ENCODE peak calls at places on chromosome 7, in seven cellular contexts. One of them, this sample, is unnamed.
A peak's percentile ranks its signal among the peaks of the same experiment; 100 is the strongest.

GRCh38 chr7:26506196-26506595 is 214.5 kb downstream of the SNX10 start:
- DNase-seq in cardiac muscle cell: no peak
- DNase-seq in GM13976: no peak
- DNase-seq in prostate gland: no peak
- DNase-seq in lower lobe of right lung: no peak
- DNase-seq in right lobe of liver: no peak
- DNase-seq in GM12865: no peak
- DNase-seq in this sample: no peak

GRCh38 chr7:12572941-12573340 is 2.4 kb downstream of the SCIN start:
- DNase-seq in lower lobe of right lung: no peak
- DNase-seq in GM13976: no peak
- DNase-seq in cardiac muscle cell: no peak
- DNase-seq in prostate gland: no peak
- DNase-seq in right lobe of liver: no peak
- DNase-seq in GM12865: no peak
- DNase-seq in this sample: no peak

GRCh38 chr7:35714862-35715261 is 19.9 kb upstream of the HERPUD2 start:
- DNase-seq in lower lobe of right lung: no peak
- DNase-seq in GM13976: no peak
- DNase-seq in GM12865: peak; percentile 51
- DNase-seq in cardiac muscle cell: no peak
- DNase-seq in prostate gland: peak; percentile 32
- DNase-seq in right lobe of liver: no peak
- DNase-seq in this sample: no peak

GRCh38 chr7:30241767-30242166 is 42.6 kb upstream of the ZNRF2 start:
- DNase-seq in right lobe of liver: no peak
- DNase-seq in lower lobe of right lung: no peak
- DNase-seq in prostate gland: no peak
- DNase-seq in GM12865: peak; percentile 15
- DNase-seq in GM13976: no peak
- DNase-seq in cardiac muscle cell: no peak
- DNase-seq in this sample: no peak

GRCh38 chr7:120353171-120353570 is 80.2 kb downstream of the KCND2 start:
- DNase-seq in prostate gland: no peak
- DNase-seq in GM12865: no peak
- DNase-seq in lower lobe of right lung: no peak
- DNase-seq in right lobe of liver: no peak
- DNase-seq in cardiac muscle cell: no peak
- DNase-seq in GM13976: no peak
- DNase-seq in this sample: no peak

GRCh38 chr7:30932562-30932961 is 20.9 kb downstream of the AQP1 start:
- DNase-seq in prostate gland: no peak
- DNase-seq in GM12865: no peak
- DNase-seq in right lobe of liver: peak; percentile 45
- DNase-seq in cardiac muscle cell: no peak
- DNase-seq in lower lobe of right lung: peak; percentile 33
- DNase-seq in GM13976: peak; percentile 11
- DNase-seq in this sample: peak; percentile 37

GRCh38 chr7:99146979-99147378 is 3.1 kb upstream of the SMURF1 start:
- DNase-seq in GM13976: no peak
- DNase-seq in lower lobe of right lung: no peak
- DNase-seq in cardiac muscle cell: no peak
- DNase-seq in GM12865: no peak
- DNase-seq in prostate gland: no peak
- DNase-seq in right lobe of liver: no peak
- DNase-seq in this sample: no peak

GRCh38 chr7:94779070-94779469 is 123.1 kb upstream of the SGCE start:
- DNase-seq in GM13976: no peak
- DNase-seq in GM12865: no peak
- DNase-seq in prostate gland: no peak
- DNase-seq in right lobe of liver: no peak
- DNase-seq in cardiac muscle cell: no peak
- DNase-seq in lower lobe of right lung: no peak
- DNase-seq in this sample: no peak

GRCh38 chr7:91194841-91195240 is 69.4 kb upstream of the FZD1 start:
- DNase-seq in GM12865: no peak
- DNase-seq in prostate gland: no peak
- DNase-seq in lower lobe of right lung: no peak
- DNase-seq in GM13976: no peak
- DNase-seq in right lobe of liver: no peak
- DNase-seq in cardiac muscle cell: no peak
- DNase-seq in this sample: no peak

GRCh38 chr7:28787116-28787515 is 171.0 kb downstream of the TRIL start:
- DNase-seq in lower lobe of right lung: no peak
- DNase-seq in GM12865: peak; percentile 20
- DNase-seq in right lobe of liver: no peak
- DNase-seq in GM13976: no peak
- DNase-seq in prostate gland: no peak
- DNase-seq in cardiac muscle cell: no peak
- DNase-seq in this sample: no peak

GRCh38 chr7:96397936-96398596 is 76.2 kb upstream of the SLC25A13 start:
- DNase-seq in lower lobe of right lung: no peak
- DNase-seq in cardiac muscle cell: peak; percentile 20
- DNase-seq in prostate gland: no peak
- DNase-seq in right lobe of liver: no peak
- DNase-seq in GM12865: no peak
- DNase-seq in GM13976: no peak
- DNase-seq in this sample: no peak

GRCh38 chr7:121558288-121558687 is 162.2 kb upstream of the FAM3C start:
- DNase-seq in right lobe of liver: no peak
- DNase-seq in GM12865: no peak
- DNase-seq in GM13976: no peak
- DNase-seq in prostate gland: no peak
- DNase-seq in cardiac muscle cell: peak; percentile 31
- DNase-seq in lower lobe of right lung: no peak
- DNase-seq in this sample: no peak

GRCh38 chr7:17532861-17533404 is 234.5 kb downstream of the AHR start:
- DNase-seq in cardiac muscle cell: no peak
- DNase-seq in prostate gland: peak; percentile 36
- DNase-seq in GM12865: no peak
- DNase-seq in lower lobe of right lung: no peak
- DNase-seq in right lobe of liver: no peak
- DNase-seq in GM13976: no peak
- DNase-seq in this sample: no peak

GRCh38 chr7:24573008-24573553 is at the start of gene PALS2:
- DNase-seq in lower lobe of right lung: peak; percentile 75
- DNase-seq in GM12865: peak; percentile 88
- DNase-seq in right lobe of liver: peak; percentile 81
- DNase-seq in cardiac muscle cell: peak; percentile 85
- DNase-seq in prostate gland: peak; percentile 63
- DNase-seq in GM13976: peak; percentile 91
- DNase-seq in this sample: peak; percentile 87

GRCh38 chr7:26153246-26153822 is 1.3 kb downstream of the NFE2L3 start:
- DNase-seq in GM13976: peak; percentile 30
- DNase-seq in cardiac muscle cell: no peak
- DNase-seq in prostate gland: no peak
- DNase-seq in lower lobe of right lung: no peak
- DNase-seq in right lobe of liver: no peak
- DNase-seq in GM12865: peak; percentile 25
- DNase-seq in this sample: peak; percentile 56

GRCh38 chr7:135768990-135769389 is 20.4 kb upstream of the FAM180A start:
- DNase-seq in GM12865: no peak
- DNase-seq in GM13976: no peak
- DNase-seq in right lobe of liver: no peak
- DNase-seq in prostate gland: no peak
- DNase-seq in lower lobe of right lung: no peak
- DNase-seq in cardiac muscle cell: no peak
- DNase-seq in this sample: no peak

GRCh38 chr7:82234457-82235049 is 209.0 kb downstream of the CACNA2D1 start:
- DNase-seq in right lobe of liver: no peak
- DNase-seq in GM12865: peak; percentile 43
- DNase-seq in cardiac muscle cell: peak; percentile 60
- DNase-seq in prostate gland: peak; percentile 10
- DNase-seq in lower lobe of right lung: no peak
- DNase-seq in GM13976: peak; percentile 12
- DNase-seq in this sample: no peak

GRCh38 chr7:86786376-86786775 is 142.7 kb downstream of the GRM3 start:
- DNase-seq in lower lobe of right lung: no peak
- DNase-seq in GM13976: no peak
- DNase-seq in cardiac muscle cell: no peak
- DNase-seq in GM12865: peak; percentile 5
- DNase-seq in right lobe of liver: no peak
- DNase-seq in prostate gland: no peak
- DNase-seq in this sample: no peak

GRCh38 chr7:104162081-104162480 is 45.7 kb downstream of the ORC5 start:
- DNase-seq in right lobe of liver: no peak
- DNase-seq in prostate gland: no peak
- DNase-seq in lower lobe of right lung: no peak
- DNase-seq in GM12865: no peak
- DNase-seq in GM13976: no peak
- DNase-seq in cardiac muscle cell: no peak
- DNase-seq in this sample: no peak

GRCh38 chr7:104161244-104161643 is 46.6 kb downstream of the ORC5 start:
- DNase-seq in cardiac muscle cell: no peak
- DNase-seq in GM12865: no peak
- DNase-seq in prostate gland: no peak
- DNase-seq in right lobe of liver: no peak
- DNase-seq in lower lobe of right lung: no peak
- DNase-seq in GM13976: no peak
- DNase-seq in this sample: no peak

GRCh38 chr7:104156842-104157277 is 51.0 kb downstream of the ORC5 start:
- DNase-seq in GM13976: no peak
- DNase-seq in cardiac muscle cell: peak; percentile 34
- DNase-seq in lower lobe of right lung: no peak
- DNase-seq in right lobe of liver: no peak
- DNase-seq in GM12865: peak; percentile 20
- DNase-seq in prostate gland: no peak
- DNase-seq in this sample: no peak

DNA sequence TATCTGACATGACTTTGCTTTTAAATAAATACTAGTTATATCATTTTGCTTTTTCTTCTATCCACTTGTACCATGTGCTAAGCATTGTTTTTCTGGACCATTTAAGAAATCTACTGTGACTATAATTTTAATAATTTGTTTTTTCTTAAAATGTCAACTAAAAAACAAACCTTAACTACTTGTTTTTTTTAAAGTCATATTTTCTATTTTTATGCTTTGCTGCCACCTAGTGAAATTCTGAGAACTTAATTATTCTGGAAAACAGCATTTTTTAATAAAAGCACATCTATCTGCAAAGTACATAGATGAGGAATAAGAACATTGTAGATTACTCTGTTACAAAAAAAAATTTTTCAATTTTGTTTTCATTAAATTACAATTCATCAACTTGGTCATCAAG is 47.4 kb downstream of the ORC5 start:
- DNase-seq in GM13976: no peak
- DNase-seq in lower lobe of right lung: no peak
- DNase-seq in right lobe of liver: no peak
- DNase-seq in prostate gland: no peak
- DNase-seq in cardiac muscle cell: peak; percentile 16
- DNase-seq in GM12865: no peak
- DNase-seq in this sample: no peak
- TF ChIP-seq CTCF in GM13976: no peak
- TF ChIP-seq CTCF in lower lobe of right lung: peak; percentile 35
- TF ChIP-seq CTCF in right lobe of liver: peak; percentile 40
- TF ChIP-seq CTCF in prostate gland: no peak
- TF ChIP-seq CTCF in cardiac muscle cell: peak; percentile 35
- TF ChIP-seq CTCF in GM12865: no peak
- TF ChIP-seq CTCF in this sample: no peak

DNA sequence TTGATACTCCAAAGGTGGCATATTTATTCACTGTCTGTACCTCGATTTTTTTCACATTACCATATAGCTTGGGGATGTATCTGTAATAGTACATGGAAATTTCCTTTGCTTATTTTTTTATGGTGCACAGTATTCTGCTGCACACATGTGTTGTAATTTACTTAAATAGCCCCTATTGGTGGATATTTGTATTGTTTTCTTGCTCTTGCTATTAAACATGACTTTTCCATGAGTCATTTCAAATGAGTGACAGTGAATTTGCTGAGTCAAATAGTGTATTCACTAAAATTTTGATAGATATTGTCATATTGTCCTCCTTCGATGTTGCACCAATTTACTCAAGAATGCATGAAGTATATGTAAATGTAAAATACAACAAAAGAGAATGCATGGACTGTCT is 122.7 kb upstream of the STEAP4 start:
- DNase-seq in GM12865: no peak
- DNase-seq in cardiac muscle cell: no peak
- DNase-seq in right lobe of liver: no peak
- DNase-seq in prostate gland: no peak
- DNase-seq in GM13976: no peak
- DNase-seq in lower lobe of right lung: no peak
- DNase-seq in this sample: no peak
- TF ChIP-seq CTCF in GM12865: no peak
- TF ChIP-seq CTCF in cardiac muscle cell: no peak
- TF ChIP-seq CTCF in right lobe of liver: no peak
- TF ChIP-seq CTCF in prostate gland: no peak
- TF ChIP-seq CTCF in GM13976: no peak
- TF ChIP-seq CTCF in lower lobe of right lung: no peak
- TF ChIP-seq CTCF in this sample: peak; percentile 12

GRCh38 chr7:103640031-103640779 is 194.2 kb upstream of the SLC26A5 start:
- DNase-seq in lower lobe of right lung: no peak
- DNase-seq in GM13976: no peak
- DNase-seq in GM12865: no peak
- DNase-seq in prostate gland: no peak
- DNase-seq in right lobe of liver: no peak
- DNase-seq in cardiac muscle cell: no peak
- DNase-seq in this sample: no peak

GRCh38 chr7:103636153-103636552 is 190.1 kb upstream of the SLC26A5 start:
- DNase-seq in GM13976: no peak
- DNase-seq in GM12865: no peak
- DNase-seq in prostate gland: no peak
- DNase-seq in lower lobe of right lung: no peak
- DNase-seq in cardiac muscle cell: no peak
- DNase-seq in right lobe of liver: no peak
- DNase-seq in this sample: no peak

GRCh38 chr7:103632972-103633371 is 187.0 kb upstream of the SLC26A5 start:
- DNase-seq in GM13976: no peak
- DNase-seq in prostate gland: no peak
- DNase-seq in cardiac muscle cell: no peak
- DNase-seq in GM12865: no peak
- DNase-seq in lower lobe of right lung: no peak
- DNase-seq in right lobe of liver: no peak
- DNase-seq in this sample: no peak

GRCh38 chr7:103637080-103637479 is 191.1 kb upstream of the SLC26A5 start:
- DNase-seq in right lobe of liver: no peak
- DNase-seq in GM12865: no peak
- DNase-seq in cardiac muscle cell: no peak
- DNase-seq in prostate gland: no peak
- DNase-seq in GM13976: no peak
- DNase-seq in lower lobe of right lung: no peak
- DNase-seq in this sample: no peak

DNA sequence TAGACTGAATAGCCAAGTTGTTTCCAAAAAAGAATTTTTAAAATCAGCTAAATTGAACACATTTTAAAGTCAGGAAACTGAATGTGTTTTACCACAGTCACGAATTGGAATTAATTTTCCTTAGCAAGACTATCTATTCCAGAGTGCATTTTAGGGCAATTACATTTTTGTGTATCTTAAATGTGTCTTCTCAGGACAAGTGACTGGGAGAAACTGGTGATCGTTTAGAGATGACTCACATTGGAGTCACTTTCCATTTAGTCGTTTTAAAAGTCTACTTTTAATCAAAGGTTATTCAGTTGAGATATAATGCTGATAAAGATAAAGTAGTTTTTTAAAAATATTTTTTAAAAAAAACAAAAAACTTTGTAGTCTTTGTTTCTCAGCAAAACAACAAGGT is 191.7 kb upstream of the SLC26A5 start:
- DNase-seq in lower lobe of right lung: no peak
- DNase-seq in GM12865: no peak
- DNase-seq in prostate gland: no peak
- DNase-seq in cardiac muscle cell: no peak
- DNase-seq in GM13976: no peak
- DNase-seq in right lobe of liver: no peak
- DNase-seq in this sample: no peak
- TF ChIP-seq CTCF in lower lobe of right lung: no peak
- TF ChIP-seq CTCF in GM12865: no peak
- TF ChIP-seq CTCF in prostate gland: no peak
- TF ChIP-seq CTCF in cardiac muscle cell: no peak
- TF ChIP-seq CTCF in GM13976: no peak
- TF ChIP-seq CTCF in right lobe of liver: no peak
- TF ChIP-seq CTCF in this sample: no peak

GRCh38 chr7:151631149-151631967 is 111.7 kb upstream of the RHEB start:
- DNase-seq in GM13976: no peak
- DNase-seq in right lobe of liver: peak; percentile 46
- DNase-seq in prostate gland: peak; percentile 14
- DNase-seq in lower lobe of right lung: no peak
- DNase-seq in GM12865: peak; percentile 50
- DNase-seq in cardiac muscle cell: peak; percentile 56
- DNase-seq in this sample: no peak
- TF ChIP-seq CTCF in GM13976: no peak
- TF ChIP-seq CTCF in right lobe of liver: no peak
- TF ChIP-seq CTCF in prostate gland: peak; percentile 26
- TF ChIP-seq CTCF in lower lobe of right lung: no peak
- TF ChIP-seq CTCF in GM12865: no peak
- TF ChIP-seq CTCF in cardiac muscle cell: no peak
- TF ChIP-seq CTCF in this sample: no peak

This sample was measured in Peyer's patch.